ENCODE peak calls at places on chromosomes 7 and 10, in six cellular contexts. H is GM20000; G is A549; C is cardiac muscle cell; X is GM12864; N is stimulated activated CD4-positive, alpha-beta T cell treated with anti-CD3 and anti-CD28 coated beads, Interleukin-15, amount 100 ng/mL, for 1 hour. V is an unnamed sample.

GRCh38 chr7:12518920-12519681 is 51.4 kb upstream of the SCIN start:
- DNase-seq in X (no peak), H (peak), G (peak), N (no peak), C (peak), V (peak)

GRCh38 chr10:74542077-74542476 is 284.3 kb upstream of the KAT6B start:
- DNase-seq in H (no peak), N (no peak), G (peak), X (no peak), C (peak), V (peak)

GRCh38 chr10:49333192-49333591 is 34.2 kb downstream of the C10orf71 start:
- DNase-seq in H (no peak), G (no peak), C (no peak), N (no peak), X (no peak), V (no peak)

GRCh38 chr7:97422046-97422445 is 304.5 kb downstream of the SDHAF3 start:
- DNase-seq in N (no peak), G (no peak), X (no peak), C (no peak), H (no peak), V (no peak)

GRCh38 chr7:44973610-44974401 is 5.0 kb downstream of the MYO1G start:
- DNase-seq in X (no peak), H (peak), G (peak), N (no peak), C (peak), V (peak)

GRCh38 chr7:111012152-111012551 is 78.8 kb upstream of the LRRN3 start:
- DNase-seq in H (no peak), C (peak), N (no peak), G (peak), X (no peak), V (no peak)

GRCh38 chr7:112873831-112874553 is 83.8 kb upstream of the TMEM168 start:
- DNase-seq in G (no peak), H (no peak), N (no peak), X (no peak), C (peak), V (no peak)

GRCh38 chr7:121019018-121019417 is 30.5 kb downstream of the CPED1 start:
- DNase-seq in C (peak), N (no peak), G (no peak), H (no peak), X (no peak), V (no peak)

GRCh38 chr7:128841961-128842673 is 11.9 kb downstream of the FLNC start:
- DNase-seq in G (peak), X (no peak), H (peak), N (no peak), C (peak), V (no peak)